ENCODE peak calls at places on chromosomes 7 and 10, in five cellular contexts. A, O, N, D and K are unnamed samples.

GRCh38 chr10:112288526-112288925 is 5.3 kb downstream of the TECTB start:
- DNase-seq in A (no peak), O (no peak), N (no peak), D (no peak), K (no peak)

GRCh38 chr10:30368065-30368718 is 19.1 kb upstream of the MTPAP start:
- DNase-seq in A (no peak), O (peak), N (no peak), D (no peak), K (no peak)

GRCh38 chr7:106772655-106773108 is 92.4 kb upstream of the PIK3CG start:
- DNase-seq in A (peak), O (peak), N (no peak), D (no peak), K (peak)

GRCh38 chr7:130409067-130409721 is 28.9 kb downstream of the CPA1 start:
- DNase-seq in A (peak), O (peak), N (no peak), D (no peak), K (no peak)

GRCh38 chr10:111316607-111317006 is 239.8 kb downstream of the ADRA2A start:
- DNase-seq in A (no peak), O (no peak), N (no peak), D (no peak), K (no peak)

GRCh38 chr10:58827381-58827780 is 314.7 kb downstream of the BICC1 start:
- DNase-seq in A (no peak), O (no peak), N (no peak), D (no peak), K (no peak)

GRCh38 chr10:112375721-112376577 is 2.0 kb downstream of the ACSL5 start:
- DNase-seq in A (peak), O (peak), N (no peak), D (peak), K (no peak)

GRCh38 chr10:85464336-85464735 is 902.3 kb downstream of the GRID1 start:
- DNase-seq in A (no peak), O (no peak), N (no peak), D (no peak), K (no peak)

GRCh38 chr10:94963901-94964300 is 25.4 kb downstream of the CYP2C9 start:
- DNase-seq in A (peak), O (peak), N (no peak), D (no peak), K (no peak)

GRCh38 chr7:67843615-67844014 is 847.0 kb downstream of the TYW1 start:
- DNase-seq in A (no peak), O (no peak), N (no peak), D (no peak), K (no peak)

GRCh38 chr7:953547-954327 is 743 bp downstream of the ADAP1 start:
- DNase-seq in A (peak), O (peak), N (peak), D (peak), K (no peak)

GRCh38 chr7:47100815-47101435 is 481.0 kb downstream of the TNS3 start:
- DNase-seq in A (peak), O (peak), N (no peak), D (peak), K (no peak)

GRCh38 chr7:124557587-124557986 is 208.0 kb downstream of the GPR37 start:
- DNase-seq in A (no peak), O (no peak), N (no peak), D (no peak), K (no peak)

GRCh38 chr7:123484199-123484598 is 50.2 kb downstream of the IQUB start:
- DNase-seq in A (no peak), O (no peak), N (no peak), D (no peak), K (no peak)

GRCh38 chr10:42962120-42962901 is 114.6 kb upstream of the RET start:
- DNase-seq in A (no peak), O (no peak), N (peak), D (peak), K (no peak)

GRCh38 chr7:116578526-116578925 is 53.7 kb downstream of the CAV1 start:
- DNase-seq in A (no peak), O (no peak), N (no peak), D (no peak), K (no peak)

GRCh38 chr7:137846588-137847417 is at the start of gene DGKI:
- DNase-seq in A (no peak), O (no peak), N (no peak), D (no peak), K (no peak)

GRCh38 chr7:93945083-93945482 is 23.5 kb downstream of the GNG11 start:
- DNase-seq in A (no peak), O (no peak), N (no peak), D (no peak), K (no peak)

GRCh38 chr10:71212249-71213126 is at the start of gene UNC5B:
- DNase-seq in A (peak), O (peak), N (peak), D (peak), K (peak)

GRCh38 chr7:107865956-107866775 is 24.8 kb upstream of the DLD start:
- DNase-seq in A (no peak), O (no peak), N (no peak), D (no peak), K (no peak)

GRCh38 chr7:26397786-26398435 is 106.2 kb downstream of the SNX10 start:
- DNase-seq in A (no peak), O (peak), N (no peak), D (peak), K (no peak)

GRCh38 chr10:124626759-124627380 is 117.3 kb downstream of the FAM53B start:
- DNase-seq in A (no peak), O (no peak), N (no peak), D (no peak), K (no peak)

GRCh38 chr10:113047605-113047962 is 97.5 kb downstream of the TCF7L2 start:
- DNase-seq in A (no peak), O (no peak), N (peak), D (no peak), K (no peak)

GRCh38 chr7:96055717-96056116 is 266.2 kb downstream of the SLC25A13 start:
- DNase-seq in A (no peak), O (peak), N (no peak), D (no peak), K (no peak)

GRCh38 chr7:495326-495725 is 24.3 kb downstream of the PDGFA start:
- DNase-seq in A (no peak), O (no peak), N (peak), D (peak), K (no peak)

GRCh38 chr7:112654322-112655216 is 135.6 kb downstream of the TMEM168 start:
- DNase-seq in A (no peak), O (no peak), N (no peak), D (no peak), K (no peak)

DNA sequence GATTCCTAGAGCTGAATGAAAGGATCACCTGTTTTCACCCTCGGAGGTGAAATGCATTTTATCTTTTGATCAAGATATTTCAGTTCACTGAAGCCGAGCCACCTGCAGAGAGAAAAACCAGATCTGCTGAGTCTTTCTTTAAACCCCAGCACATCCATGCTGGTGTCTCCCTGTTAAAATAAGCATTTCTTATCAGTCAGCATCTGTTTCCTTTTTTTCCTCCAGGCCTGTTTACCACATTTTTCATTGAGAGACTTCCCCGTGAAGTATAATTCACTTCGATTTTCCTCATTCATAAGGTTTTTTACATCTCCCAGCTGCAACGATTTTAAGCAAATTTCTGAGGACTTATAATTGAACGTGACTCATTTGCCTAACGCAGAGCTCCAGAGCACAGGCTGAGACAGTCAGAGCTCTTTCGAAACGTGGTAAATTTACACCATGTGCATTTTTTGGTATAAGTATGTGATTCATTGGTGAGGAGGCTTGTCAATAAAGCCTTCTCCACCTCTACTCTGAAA is 375.0 kb upstream of the AKR1E2 start:
- DNase-seq in A (peak), O (peak), N (no peak), D (no peak), K (peak)
- H3K4me3 ChIP-seq in A (no peak), O (no peak), N (no peak), D (no peak), K (peak)

DNA sequence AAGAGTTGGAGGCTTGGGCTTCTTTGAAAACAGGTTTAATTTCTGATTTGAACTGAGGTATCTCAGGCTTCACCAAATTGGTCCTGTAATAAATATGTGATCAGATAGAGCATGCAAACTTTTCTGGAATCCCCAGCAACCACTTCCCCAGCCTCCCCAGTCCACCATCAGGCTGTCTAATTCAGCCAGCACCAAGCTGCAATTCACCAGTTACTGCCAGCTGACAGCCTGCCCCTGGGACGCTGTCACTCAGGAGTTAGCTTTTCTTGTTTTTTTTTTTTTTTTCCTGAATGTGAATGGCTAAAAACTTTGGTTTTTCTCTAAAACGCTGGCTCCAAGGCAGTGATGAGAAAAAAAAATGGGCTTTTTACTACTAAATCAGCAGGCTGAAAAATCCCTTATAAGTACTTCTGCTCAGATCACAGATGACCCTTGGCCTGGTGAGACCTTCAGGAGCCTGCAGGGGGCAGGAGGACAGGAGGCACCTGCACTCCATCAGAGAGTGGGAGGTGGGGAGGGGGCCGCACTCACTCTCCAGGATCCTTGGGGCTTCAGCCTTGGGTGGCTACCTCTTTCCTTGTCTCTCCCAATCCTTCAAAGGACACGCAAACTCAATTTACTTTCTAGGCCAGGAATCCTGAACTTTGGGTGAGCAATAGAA is 349.4 kb downstream of the GATA3 start:
- DNase-seq in A (no peak), O (no peak), N (no peak), D (no peak), K (no peak)
- TF ChIP-seq CTCF in A (no peak), O (no peak), N (no peak), D (no peak), K (no peak)

GRCh38 chr10:59903871-59904270 is 2.5 kb downstream of the CCDC6 start:
- DNase-seq in A (peak), O (peak), N (no peak), D (no peak), K (peak)
- H3K4me3 ChIP-seq in A (no peak), O (peak), N (peak), D (peak), K (no peak)

GRCh38 chr10:6201511-6201975 is 1.2 kb upstream of the PFKFB3 start:
- DNase-seq in A (peak), O (peak), N (peak), D (peak), K (peak)
- TF ChIP-seq CTCF in A (no peak), O (no peak), N (no peak), D (no peak), K (no peak)

GRCh38 chr10:62057872-62058271 is 156.4 kb downstream of the ARID5B start:
- DNase-seq in A (no peak), O (no peak), N (no peak), D (no peak), K (no peak)

GRCh38 chr10:62058896-62059423 is 157.5 kb downstream of the ARID5B start:
- DNase-seq in A (no peak), O (no peak), N (no peak), D (no peak), K (no peak)

GRCh38 chr10:62057359-62057758 is 155.9 kb downstream of the ARID5B start:
- DNase-seq in A (no peak), O (peak), N (no peak), D (no peak), K (no peak)

GRCh38 chr10:62059424-62059913 is 158.0 kb downstream of the ARID5B start:
- DNase-seq in A (no peak), O (peak), N (no peak), D (no peak), K (no peak)

DNA sequence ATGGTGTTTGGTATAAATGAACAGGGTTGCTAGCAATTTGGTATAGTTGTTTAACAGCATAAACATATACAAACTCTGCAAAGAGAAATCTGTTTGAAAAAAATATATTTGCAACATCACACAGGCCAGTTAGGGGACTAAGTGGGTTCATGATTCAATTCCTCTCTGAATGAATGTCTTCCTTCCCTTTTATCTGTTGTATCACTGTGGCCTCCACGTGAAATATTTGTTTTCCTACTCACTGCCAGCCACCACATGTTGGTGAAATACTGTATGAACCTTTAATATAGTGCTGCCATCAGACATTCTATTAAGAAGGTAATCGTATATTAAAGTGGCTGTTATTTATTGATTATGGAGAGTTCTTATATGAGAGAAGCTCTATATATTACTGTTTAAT is 157.0 kb downstream of the ARID5B start:
- DNase-seq in A (no peak), O (no peak), N (no peak), D (no peak), K (no peak)
- H3K4me3 ChIP-seq in A (no peak), O (peak), N (peak), D (peak), K (no peak)

DNA sequence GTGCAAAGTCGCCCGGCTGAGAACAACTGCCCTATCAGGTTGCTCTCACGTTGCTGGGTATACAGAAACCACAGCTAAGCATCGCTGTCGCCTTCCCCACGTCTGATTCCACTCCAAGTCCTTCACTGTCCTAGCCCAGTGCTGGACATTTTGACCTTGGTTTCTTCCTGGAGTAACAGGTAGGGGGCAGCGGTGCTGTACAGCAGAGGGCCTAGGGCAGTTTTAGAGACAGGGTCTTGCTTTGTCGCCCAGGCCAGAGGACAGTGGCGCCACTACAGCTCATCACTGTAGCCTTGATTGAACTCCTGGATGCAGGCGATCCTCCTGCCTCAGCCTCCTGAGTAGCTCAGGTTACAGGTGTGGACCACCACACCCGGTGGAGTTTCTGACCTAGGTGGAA is 2.6 kb downstream of the CLDN15 start:
- DNase-seq in A (no peak), O (no peak), N (no peak), D (no peak), K (no peak)
- TF ChIP-seq CTCF in A (peak), O (peak), N (no peak), D (peak), K (peak)

GRCh38 chr10:75401569-75402485 is at the start of gene ZNF503:
- DNase-seq in A (peak), O (peak), N (peak), D (peak), K (peak)
- H3K4me3 ChIP-seq in A (peak), O (peak), N (peak), D (peak), K (peak)